ENCODE peak calls at places on chromosomes 11 and 22, in ten cellular contexts. Q, C, V, F, N, I, Y, M, O and H are unnamed samples.

GRCh38 chr11:36073411-36074203 is 129.7 kb downstream of the LDLRAD3 start:
- DNase-seq in V (no peak), F (peak; percentile 35), O (peak; percentile 64), M (peak; percentile 72), Q (no peak), C (peak; percentile 60), N (no peak), I (no peak), Y (peak; percentile 52), H (no peak)

GRCh38 chr11:9708544-9708943 is 44.7 kb downstream of the SWAP70 start:
- DNase-seq in Q (no peak), C (no peak), N (no peak), V (no peak), I (no peak), M (no peak), O (peak; percentile 29), Y (no peak), F (no peak), H (no peak)

GRCh38 chr11:72776844-72777754 is 16.7 kb downstream of the STARD10 start:
- DNase-seq in C (peak; percentile 84), I (peak; percentile 93), Y (peak; percentile 77), N (no peak), O (no peak), M (no peak), V (peak; percentile 88), Q (no peak), F (peak; percentile 88), H (peak; percentile 68)

GRCh38 chr11:61533401-61533800 is 24.9 kb downstream of the LRRC10B start:
- DNase-seq in Q (no peak), M (no peak), C (no peak), O (no peak), V (no peak), Y (no peak), N (no peak), F (peak; percentile 54), I (no peak), H (no peak)

GRCh38 chr11:12278766-12279671 is 98.4 kb upstream of the PARVA start:
- DNase-seq in V (no peak), M (no peak), Q (peak; percentile 54), Y (no peak), I (no peak), F (peak; percentile 55), N (no peak), O (no peak), C (no peak), H (no peak)

GRCh38 chr11:30016588-30017363 is at the start of gene KCNA4:
- DNase-seq in F (peak; percentile 36), Q (no peak), N (no peak), V (no peak), I (no peak), M (no peak), O (peak; percentile 1), C (peak; percentile 57), Y (peak; percentile 36), H (peak; percentile 92)

GRCh38 chr11:84316866-84317560 is 1030.8 kb upstream of the CCDC90B start:
- DNase-seq in C (no peak), I (no peak), M (no peak), Q (no peak), N (no peak), V (no peak), Y (peak; percentile 74), O (peak; percentile 75), F (peak; percentile 13), H (no peak)

GRCh38 chr11:27995082-27995481 is 112.9 kb downstream of the KIF18A start:
- DNase-seq in M (no peak), Y (no peak), F (no peak), V (no peak), Q (no peak), O (no peak), N (no peak), C (no peak), I (no peak), H (no peak)

GRCh38 chr11:44300881-44301855 is 8.8 kb downstream of the ALX4 start:
- DNase-seq in C (no peak), V (no peak), Y (no peak), I (no peak), F (no peak), O (no peak), Q (no peak), N (no peak), M (no peak), H (no peak)

GRCh38 chr11:44304091-44305084 is 5.6 kb downstream of the ALX4 start:
- DNase-seq in N (no peak), Y (no peak), M (no peak), I (no peak), V (no peak), F (no peak), O (peak; percentile 5), C (no peak), Q (no peak), H (peak; percentile 81)

GRCh38 chr11:44305149-44305642 is 4.7 kb downstream of the ALX4 start:
- DNase-seq in I (no peak), N (no peak), O (no peak), Q (no peak), Y (no peak), C (no peak), F (no peak), M (no peak), V (no peak), H (no peak)

GRCh38 chr11:44301856-44302231 is 8.1 kb downstream of the ALX4 start:
- DNase-seq in O (no peak), I (no peak), Y (no peak), C (no peak), N (no peak), V (no peak), M (no peak), F (no peak), Q (no peak), H (peak; percentile 49)

DNA sequence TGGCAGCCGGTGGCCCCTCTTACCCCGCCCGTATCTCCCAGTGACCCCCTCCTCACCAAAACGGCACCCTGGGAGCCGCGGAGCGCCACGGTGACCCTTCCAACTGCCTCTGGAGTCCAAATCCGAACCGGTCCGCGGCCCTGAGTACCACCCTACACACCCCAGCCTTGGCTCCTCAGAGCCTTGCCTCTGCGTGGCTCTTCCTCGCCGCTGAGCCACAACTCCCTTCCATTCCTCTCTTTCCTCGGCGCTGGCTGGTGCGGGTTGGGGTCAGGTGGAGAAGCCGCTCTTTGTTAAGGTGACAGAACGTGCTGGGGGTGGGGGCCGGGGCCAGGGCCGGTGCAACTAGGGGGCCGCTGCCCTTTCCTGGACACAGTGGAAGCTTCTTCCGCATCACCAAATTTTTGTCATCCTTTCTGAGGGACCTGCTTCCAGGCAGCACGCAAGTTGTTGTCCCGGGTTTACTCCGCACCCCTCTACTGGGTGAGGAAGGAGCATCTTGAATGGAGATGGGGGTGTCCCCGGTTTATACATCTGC is 6.5 kb downstream of the ALX4 start:
- DNase-seq in C (no peak), V (no peak), F (no peak), Y (no peak), O (no peak), N (no peak), M (no peak), Q (no peak), I (no peak), H (peak; percentile 75)
- H3K27me3 ChIP-seq in C (peaks cover 67% of the 10 kb centered on the region), V (no peaks in the 10 kb centered on the region), F (peaks cover 39% of the 10 kb centered on the region), Y (peaks cover 60% of the 10 kb centered on the region), O (peaks cover 54% of the 10 kb centered on the region), N (no peaks in the 10 kb centered on the region), M (peaks cover 84% of the 10 kb centered on the region), Q (peaks cover 27% of the 10 kb centered on the region), I (peaks cover 18% of the 10 kb centered on the region), H (peaks cover 78% of the 10 kb centered on the region)

DNA sequence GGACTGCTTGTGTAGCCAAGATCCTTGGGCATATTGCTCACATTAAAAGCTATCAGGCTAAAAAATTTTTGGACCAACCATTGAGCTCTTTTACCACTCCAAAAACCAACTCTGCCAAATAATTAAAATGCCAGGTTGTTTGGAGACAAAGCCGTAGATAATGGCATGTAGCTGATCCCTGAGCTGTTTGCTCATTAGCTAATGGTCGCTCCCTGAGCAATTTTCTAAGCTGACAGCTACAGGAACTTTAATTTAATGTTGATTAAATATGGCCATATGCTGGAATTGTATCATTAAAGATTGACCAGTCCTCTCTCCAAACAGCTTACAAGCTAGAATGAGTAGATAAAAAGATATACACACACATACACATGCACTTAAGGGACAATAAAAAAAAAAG is 216.1 kb upstream of the ARHGAP20 start:
- DNase-seq in Y (no peak), V (no peak), F (no peak), N (no peak), C (no peak), Q (no peak), O (no peak), I (no peak), M (no peak), H (no peak)
- H3K4me3 ChIP-seq in Y (no peak overlapping the region), V (no peak overlapping the region), F (no peak overlapping the region), N (no peak overlapping the region), C (no peak overlapping the region), Q (no peak overlapping the region), O (no peak overlapping the region), I (no peak overlapping the region), M (no peak overlapping the region), H (no peak overlapping the region)

GRCh38 chr22:47588583-47588970 is 826.1 kb downstream of the TBC1D22A start:
- DNase-seq in V (no peak), Y (no peak), M (no peak), Q (no peak), N (peak; percentile 43), O (no peak), F (no peak), C (no peak), I (no peak), H (no peak)

GRCh38 chr22:47591016-47591415 is 828.6 kb downstream of the TBC1D22A start:
- DNase-seq in N (peak; percentile 33), V (no peak), I (peak; percentile 11), F (no peak), M (no peak), O (no peak), Q (no peak), C (no peak), Y (no peak), H (no peak)

GRCh38 chr22:47587861-47588582 is 825.6 kb downstream of the TBC1D22A start:
- DNase-seq in I (peak; percentile 25), O (no peak), M (no peak), F (no peak), Q (no peak), C (no peak), Y (no peak), N (peak; percentile 35), V (no peak), H (no peak)

GRCh38 chr22:47591709-47592108 is 829.3 kb downstream of the TBC1D22A start:
- DNase-seq in V (no peak), O (no peak), C (no peak), N (peak; percentile 24), Y (no peak), I (peak; percentile 13), Q (no peak), M (no peak), F (no peak), H (no peak)

DNA sequence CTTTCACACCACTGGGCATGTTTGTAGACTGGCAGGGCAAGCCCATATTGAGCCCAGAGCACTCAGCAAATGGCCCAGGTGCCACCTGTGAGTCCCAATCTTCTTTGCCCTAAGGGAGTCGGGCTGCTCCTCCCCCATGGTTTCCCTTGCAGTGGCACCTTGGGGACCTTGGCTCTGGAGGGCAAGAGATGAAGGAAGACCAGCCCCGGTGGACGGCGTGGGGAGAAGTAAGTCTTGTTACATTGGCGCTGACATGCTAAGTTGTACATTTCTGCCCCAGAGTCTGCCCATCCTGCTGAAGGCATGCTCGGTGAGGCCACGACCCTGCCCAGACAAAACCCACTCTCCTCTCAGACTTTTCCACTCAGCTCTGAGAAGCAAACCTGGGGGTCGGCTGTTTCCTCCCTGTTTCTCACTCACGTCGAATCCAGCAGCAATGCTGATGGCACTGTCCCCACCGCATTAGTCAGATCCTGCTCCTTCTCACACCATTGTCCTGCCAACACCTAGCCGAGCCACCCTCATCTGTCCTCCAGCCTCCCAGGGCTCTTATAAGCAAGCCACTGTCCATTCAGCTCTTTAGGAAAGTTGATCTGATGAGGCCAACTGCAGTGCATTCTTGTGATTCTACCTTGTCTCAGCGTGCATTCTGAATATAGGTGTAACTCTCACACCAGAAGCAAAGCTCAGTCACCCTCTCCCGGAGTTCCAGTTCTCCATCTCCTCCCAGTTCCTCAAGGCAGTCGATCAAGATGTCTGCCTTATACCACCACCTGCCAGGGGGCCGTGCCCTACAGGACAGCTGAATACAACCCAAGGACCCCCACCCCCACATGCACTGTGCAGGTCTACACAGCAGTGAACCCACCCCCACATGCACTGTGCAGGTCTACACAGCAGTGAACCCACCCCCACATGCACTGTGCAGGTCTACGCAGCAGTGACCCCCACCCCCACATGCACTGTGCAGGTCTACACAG is 827.1 kb downstream of the TBC1D22A start:
- DNase-seq in O (no peak), N (peak; percentile 49), I (peak; percentile 34), Q (no peak), C (no peak), M (no peak), V (no peak), F (no peak), Y (no peak), H (no peak)
- H3K27me3 ChIP-seq in O (no peaks in the 10 kb centered on the region), N (no peaks in the 10 kb centered on the region), I (peaks cover 4% of the 10 kb centered on the region), Q (no peaks in the 10 kb centered on the region), C (peaks cover 3% of the 10 kb centered on the region), M (no peaks in the 10 kb centered on the region), V (no peaks in the 10 kb centered on the region), F (no peaks in the 10 kb centered on the region), Y (no peaks in the 10 kb centered on the region), H (no peaks in the 10 kb centered on the region)

DNA sequence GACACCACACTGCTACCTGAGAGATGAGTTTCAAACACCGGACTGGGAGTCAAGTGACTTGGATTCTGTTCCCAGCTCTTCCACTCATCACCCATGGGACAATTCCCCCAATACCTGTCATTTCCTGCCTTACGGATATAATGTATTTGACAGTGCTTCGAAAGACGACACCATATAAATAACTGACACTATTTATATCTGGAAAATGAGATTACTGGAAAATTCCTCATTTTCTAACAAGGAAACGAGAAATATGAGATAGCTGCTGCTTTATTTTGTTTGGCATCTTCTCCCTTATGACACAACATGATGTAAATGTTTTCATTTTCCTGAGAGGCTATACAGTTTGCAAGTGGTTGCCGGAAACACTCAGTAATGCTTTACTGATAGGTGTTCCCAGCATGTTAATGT is 8.6 kb downstream of the HSCB start:
- DNase-seq in I (no peak), Q (no peak), M (peak; percentile 55), V (no peak), C (no peak), N (no peak), O (peak; percentile 84), Y (no peak), F (no peak), H (no peak)
- H3K4me3 ChIP-seq in I (no peak overlapping the region), Q (no peak overlapping the region), M (no peak overlapping the region), V (no peak overlapping the region), C (no peak overlapping the region), N (no peak overlapping the region), O (no peak overlapping the region), Y (no peak overlapping the region), F (no peak overlapping the region), H (no peak overlapping the region)